ENCODE peak calls at places on chromosomes 1 and 21, in eight cellular contexts. M is skeletal muscle cell; Q is ELR; G is CD8-positive, alpha-beta memory T cell; F is heart left ventricle; J is HT-29; U is stromal cell of bone marrow; I is BE2C. Z is an unnamed sample.

GRCh38 chr1:7568053-7568452 is 203.0 kb upstream of the VAMP3 start:
- DNase-seq in I (no peak), Q (no peak), J (no peak), G (no peak), F (no peak), M (no peak), U (no peak), Z (no peak)

GRCh38 chr1:164510435-164510834 is 48.5 kb upstream of the PBX1 start:
- DNase-seq in Q (no peak), U (no peak), F (no peak), M (no peak), G (no peak), J (peak; percentile 31), I (no peak), Z (peak; percentile 30)

GRCh38 chr1:35587736-35588135 is 14.6 kb downstream of the TFAP2E start:
- DNase-seq in G (no peak), F (no peak), J (no peak), Q (no peak), M (no peak), U (no peak), I (no peak), Z (no peak)

GRCh38 chr1:203686091-203686632 is 59.5 kb downstream of the ATP2B4 start:
- DNase-seq in M (no peak), Q (no peak), F (no peak), I (peak; percentile 36), J (no peak), U (no peak), G (no peak), Z (no peak)

GRCh38 chr1:235883261-235883927 is 16.7 kb upstream of the LYST start:
- DNase-seq in M (peak; percentile 93), I (peak; percentile 73), Q (peak; percentile 89), U (peak; percentile 99), F (peak; percentile 87), G (no peak), J (no peak), Z (peak; percentile 23)

GRCh38 chr21:37552496-37553399 is 186.2 kb downstream of the DYRK1A start:
- DNase-seq in I (no peak), F (peak; percentile 37), G (no peak), M (no peak), U (no peak), J (no peak), Q (no peak), Z (no peak)

GRCh38 chr1:204220217-204220616 is 6.4 kb upstream of the GOLT1A start:
- DNase-seq in G (no peak), U (no peak), M (no peak), I (no peak), J (no peak), Q (no peak), F (no peak), Z (no peak)

GRCh38 chr1:43834280-43835140 is 99.1 kb upstream of the ARTN start:
- DNase-seq in U (peak; percentile 54), F (no peak), G (no peak), Q (peak; percentile 95), M (no peak), I (peak; percentile 17), J (no peak), Z (peak; percentile 98)

GRCh38 chr1:93526431-93526830 is 78.5 kb downstream of the FNBP1L start:
- DNase-seq in Q (no peak), M (no peak), U (no peak), J (no peak), I (no peak), F (no peak), G (no peak), Z (no peak)